ENCODE peak calls at places on chromosomes 3 and 15, in five cellular contexts. R, Q, H, K and T are unnamed samples.

GRCh38 chr3:60835796-60836195 is 415.5 kb downstream of the FHIT start:
- DNase-seq in H (no peak), R (no peak), K (no peak), Q (no peak), T (no peak)

GRCh38 chr3:11005686-11006256 is 13.2 kb downstream of the SLC6A1 start:
- DNase-seq in Q (no peak), K (no peak), H (no peak), R (no peak), T (no peak)

GRCh38 chr15:64532921-64533320 is 72.5 kb downstream of the ZNF609 start:
- DNase-seq in K (no peak), H (no peak), Q (no peak), R (no peak), T (peak)

GRCh38 chr3:117285721-117286120 is 576.1 kb downstream of the TUSC7 start:
- DNase-seq in Q (no peak), R (no peak), H (no peak), K (no peak), T (no peak)

GRCh38 chr3:3825025-3825424 is 25.8 kb downstream of the LRRN1 start:
- DNase-seq in H (no peak), K (no peak), R (no peak), Q (no peak), T (no peak)

GRCh38 chr15:28109626-28110415 is 10.7 kb upstream of the OCA2 start:
- DNase-seq in R (no peak), H (no peak), K (no peak), Q (no peak), T (no peak)

GRCh38 chr15:38660726-38661125 is 96.1 kb upstream of the RASGRP1 start:
- DNase-seq in Q (no peak), H (no peak), K (peak), R (no peak), T (no peak)

GRCh38 chr3:50251220-50251619 is 15.2 kb downstream of the GNAI2 start:
- DNase-seq in K (no peak), Q (no peak), H (no peak), R (peak), T (no peak)

GRCh38 chr15:101438482-101439284 is 50.8 kb downstream of the PCSK6 start:
- DNase-seq in H (no peak), Q (no peak), K (no peak), R (peak), T (no peak)

GRCh38 chr15:52287114-52287513 is 8.5 kb downstream of the MYO5C start:
- DNase-seq in H (peak), K (no peak), Q (no peak), R (no peak), T (no peak)